ENCODE peak calls at places on chromosomes 13 and 19, in five cellular contexts. One of them, this sample, is unnamed.

GRCh38 chr13:40933508-40933907 is 85.6 kb downstream of the ELF1 start:
- DNase-seq in effector memory CD4-positive, alpha-beta T cell: no peak
- DNase-seq in mammary epithelial cell: no peak
- DNase-seq in AG09309: no peak
- DNase-seq in A549: no peak
- DNase-seq in this sample: no peak

GRCh38 chr13:95676100-95676774 is 702 bp upstream of the DNAJC3 start:
- DNase-seq in mammary epithelial cell: peak; percentile 66
- DNase-seq in AG09309: peak; percentile 4
- DNase-seq in A549: peak; percentile 34
- DNase-seq in effector memory CD4-positive, alpha-beta T cell: no peak
- DNase-seq in this sample: peak; percentile 44

GRCh38 chr13:95298971-95299627 is 2.2 kb downstream of the ABCC4 start:
- DNase-seq in mammary epithelial cell: peak; percentile 74
- DNase-seq in effector memory CD4-positive, alpha-beta T cell: no peak
- DNase-seq in A549: peak; percentile 60
- DNase-seq in AG09309: no peak
- DNase-seq in this sample: no peak

GRCh38 chr19:6875218-6875617 is 12.2 kb upstream of the ADGRE1 start:
- DNase-seq in A549: no peak
- DNase-seq in AG09309: no peak
- DNase-seq in mammary epithelial cell: no peak
- DNase-seq in effector memory CD4-positive, alpha-beta T cell: no peak
- DNase-seq in this sample: no peak

GRCh38 chr19:42421591-42422031 is 5.6 kb downstream of the LIPE start:
- DNase-seq in A549: no peak
- DNase-seq in mammary epithelial cell: peak; percentile 76
- DNase-seq in AG09309: no peak
- DNase-seq in effector memory CD4-positive, alpha-beta T cell: no peak
- DNase-seq in this sample: no peak

GRCh38 chr19:55172741-55173140 is 6.3 kb upstream of the DNAAF3 start:
- DNase-seq in AG09309: peak; percentile 16
- DNase-seq in effector memory CD4-positive, alpha-beta T cell: no peak
- DNase-seq in mammary epithelial cell: peak; percentile 36
- DNase-seq in A549: peak; percentile 46
- DNase-seq in this sample: no peak

GRCh38 chr13:107721436-107721835 is 493.9 kb downstream of the LIG4 start:
- DNase-seq in mammary epithelial cell: no peak
- DNase-seq in A549: no peak
- DNase-seq in AG09309: no peak
- DNase-seq in effector memory CD4-positive, alpha-beta T cell: no peak
- DNase-seq in this sample: no peak

GRCh38 chr13:110266983-110267382 is 40.0 kb downstream of the COL4A1 start:
- DNase-seq in effector memory CD4-positive, alpha-beta T cell: no peak
- DNase-seq in AG09309: no peak
- DNase-seq in mammary epithelial cell: no peak
- DNase-seq in A549: no peak
- DNase-seq in this sample: no peak

GRCh38 chr13:32501058-32501457 is 37.5 kb downstream of the N4BP2L2 start:
- DNase-seq in AG09309: no peak
- DNase-seq in A549: no peak
- DNase-seq in mammary epithelial cell: no peak
- DNase-seq in effector memory CD4-positive, alpha-beta T cell: no peak
- DNase-seq in this sample: no peak

GRCh38 chr13:18944501-18945068 is 237.0 kb downstream of the TUBA3C start:
- DNase-seq in AG09309: no peak
- DNase-seq in mammary epithelial cell: no peak
- DNase-seq in effector memory CD4-positive, alpha-beta T cell: no peak
- DNase-seq in A549: no peak
- DNase-seq in this sample: no peak

GRCh38 chr13:89763011-89763410 is 1584.5 kb upstream of the MIR17HG start:
- DNase-seq in A549: no peak
- DNase-seq in mammary epithelial cell: peak; percentile 41
- DNase-seq in AG09309: no peak
- DNase-seq in effector memory CD4-positive, alpha-beta T cell: no peak
- DNase-seq in this sample: no peak

GRCh38 chr19:33399081-33399744 is 25.7 kb downstream of the CEBPG start:
- DNase-seq in mammary epithelial cell: no peak
- DNase-seq in AG09309: no peak
- DNase-seq in A549: no peak
- DNase-seq in effector memory CD4-positive, alpha-beta T cell: no peak
- DNase-seq in this sample: no peak

GRCh38 chr19:42028304-42029216 is 34.5 kb upstream of the ATP1A3 start:
- DNase-seq in A549: peak; percentile 56
- DNase-seq in AG09309: no peak
- DNase-seq in mammary epithelial cell: no peak
- DNase-seq in effector memory CD4-positive, alpha-beta T cell: no peak
- DNase-seq in this sample: no peak

GRCh38 chr13:112703449-112703848 is 13.6 kb downstream of the ATP11A start:
- DNase-seq in effector memory CD4-positive, alpha-beta T cell: no peak
- DNase-seq in mammary epithelial cell: no peak
- DNase-seq in A549: no peak
- DNase-seq in AG09309: no peak
- DNase-seq in this sample: no peak

GRCh38 chr13:100665403-100665802 is 9.2 kb downstream of the TMTC4 start:
- DNase-seq in AG09309: no peak
- DNase-seq in mammary epithelial cell: no peak
- DNase-seq in effector memory CD4-positive, alpha-beta T cell: no peak
- DNase-seq in A549: no peak
- DNase-seq in this sample: no peak

GRCh38 chr19:43425567-43426392 is 11.1 kb downstream of the TEX101 start:
- DNase-seq in effector memory CD4-positive, alpha-beta T cell: no peak
- DNase-seq in AG09309: no peak
- DNase-seq in mammary epithelial cell: peak; percentile 40
- DNase-seq in A549: peak; percentile 35
- DNase-seq in this sample: no peak

GRCh38 chr19:41192574-41193419 is at the start of gene CYP2S1:
- DNase-seq in A549: peak; percentile 77
- DNase-seq in mammary epithelial cell: peak; percentile 28
- DNase-seq in AG09309: no peak
- DNase-seq in effector memory CD4-positive, alpha-beta T cell: no peak
- DNase-seq in this sample: no peak

GRCh38 chr19:40805258-40805868 is 6.4 kb downstream of the EGLN2 start:
- DNase-seq in effector memory CD4-positive, alpha-beta T cell: peak; percentile 35
- DNase-seq in A549: no peak
- DNase-seq in AG09309: no peak
- DNase-seq in mammary epithelial cell: no peak
- DNase-seq in this sample: no peak

GRCh38 chr13:103772576-103772975 is 706.4 kb upstream of the SLC10A2 start:
- DNase-seq in mammary epithelial cell: no peak
- DNase-seq in AG09309: no peak
- DNase-seq in A549: peak; percentile 12
- DNase-seq in effector memory CD4-positive, alpha-beta T cell: no peak
- DNase-seq in this sample: no peak

GRCh38 chr13:42225051-42225450 is 46.9 kb upstream of the AKAP11 start:
- DNase-seq in A549: no peak
- DNase-seq in effector memory CD4-positive, alpha-beta T cell: no peak
- DNase-seq in mammary epithelial cell: no peak
- DNase-seq in AG09309: no peak
- DNase-seq in this sample: no peak

GRCh38 chr19:632228-633067 is 889 bp downstream of the POLRMT start:
- DNase-seq in effector memory CD4-positive, alpha-beta T cell: no peak
- DNase-seq in mammary epithelial cell: peak; percentile 47
- DNase-seq in A549: peak; percentile 66
- DNase-seq in AG09309: no peak
- DNase-seq in this sample: no peak

GRCh38 chr19:42053037-42053935 is 16.7 kb downstream of the GRIK5 start:
- DNase-seq in mammary epithelial cell: peak; percentile 61
- DNase-seq in effector memory CD4-positive, alpha-beta T cell: no peak
- DNase-seq in A549: no peak
- DNase-seq in AG09309: no peak
- DNase-seq in this sample: no peak

GRCh38 chr13:33642374-33643065 is 175.4 kb upstream of the RFC3 start:
- DNase-seq in effector memory CD4-positive, alpha-beta T cell: no peak
- DNase-seq in A549: peak; percentile 87
- DNase-seq in AG09309: peak; percentile 54
- DNase-seq in mammary epithelial cell: peak; percentile 39
- DNase-seq in this sample: no peak

GRCh38 chr19:8396563-8397203 is 6.5 kb downstream of the RAB11B start:
- DNase-seq in AG09309: no peak
- DNase-seq in effector memory CD4-positive, alpha-beta T cell: peak; percentile 66
- DNase-seq in mammary epithelial cell: peak; percentile 55
- DNase-seq in A549: peak; percentile 69
- DNase-seq in this sample: peak; percentile 33

DNA sequence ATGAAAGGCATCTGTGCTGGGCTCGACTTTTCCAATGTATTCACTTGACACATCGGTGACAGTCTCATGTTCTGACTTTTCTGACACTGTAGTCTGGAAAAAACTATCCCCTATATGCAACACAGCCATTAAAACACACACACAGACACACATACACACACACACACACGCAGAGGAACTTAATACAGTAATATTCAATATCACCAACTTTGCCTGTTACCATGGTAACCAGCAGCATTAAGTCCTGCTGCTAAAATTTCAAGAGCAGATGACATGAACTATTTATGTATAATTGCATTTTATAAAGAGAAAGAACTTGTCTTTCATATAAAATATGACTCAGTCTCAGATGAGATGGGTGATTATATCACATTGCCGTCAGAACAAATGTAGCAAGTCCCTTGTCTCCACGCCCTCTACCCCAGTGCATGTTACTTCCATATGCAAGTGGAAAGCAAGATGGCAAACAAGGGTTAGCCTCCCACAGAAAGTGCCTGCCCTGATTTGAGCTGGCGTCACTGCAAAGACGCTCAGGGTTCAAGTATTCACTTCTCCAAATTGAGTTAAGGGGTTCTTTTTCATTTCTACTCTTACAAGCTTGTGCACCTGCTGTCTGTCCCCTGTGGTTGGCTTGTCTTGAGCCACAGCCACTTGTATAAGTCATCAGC is 576.9 kb downstream of the UQCRFS1 start:
- DNase-seq in A549: no peak
- DNase-seq in AG09309: no peak
- DNase-seq in effector memory CD4-positive, alpha-beta T cell: no peak
- DNase-seq in mammary epithelial cell: no peak
- DNase-seq in this sample: no peak
- H3K4me3 ChIP-seq in A549: no peak overlapping the region
- H3K4me3 ChIP-seq in AG09309: no peak overlapping the region
- H3K4me3 ChIP-seq in effector memory CD4-positive, alpha-beta T cell: no peak overlapping the region
- H3K4me3 ChIP-seq in mammary epithelial cell: no peak overlapping the region
- H3K4me3 ChIP-seq in this sample: no peak overlapping the region

DNA sequence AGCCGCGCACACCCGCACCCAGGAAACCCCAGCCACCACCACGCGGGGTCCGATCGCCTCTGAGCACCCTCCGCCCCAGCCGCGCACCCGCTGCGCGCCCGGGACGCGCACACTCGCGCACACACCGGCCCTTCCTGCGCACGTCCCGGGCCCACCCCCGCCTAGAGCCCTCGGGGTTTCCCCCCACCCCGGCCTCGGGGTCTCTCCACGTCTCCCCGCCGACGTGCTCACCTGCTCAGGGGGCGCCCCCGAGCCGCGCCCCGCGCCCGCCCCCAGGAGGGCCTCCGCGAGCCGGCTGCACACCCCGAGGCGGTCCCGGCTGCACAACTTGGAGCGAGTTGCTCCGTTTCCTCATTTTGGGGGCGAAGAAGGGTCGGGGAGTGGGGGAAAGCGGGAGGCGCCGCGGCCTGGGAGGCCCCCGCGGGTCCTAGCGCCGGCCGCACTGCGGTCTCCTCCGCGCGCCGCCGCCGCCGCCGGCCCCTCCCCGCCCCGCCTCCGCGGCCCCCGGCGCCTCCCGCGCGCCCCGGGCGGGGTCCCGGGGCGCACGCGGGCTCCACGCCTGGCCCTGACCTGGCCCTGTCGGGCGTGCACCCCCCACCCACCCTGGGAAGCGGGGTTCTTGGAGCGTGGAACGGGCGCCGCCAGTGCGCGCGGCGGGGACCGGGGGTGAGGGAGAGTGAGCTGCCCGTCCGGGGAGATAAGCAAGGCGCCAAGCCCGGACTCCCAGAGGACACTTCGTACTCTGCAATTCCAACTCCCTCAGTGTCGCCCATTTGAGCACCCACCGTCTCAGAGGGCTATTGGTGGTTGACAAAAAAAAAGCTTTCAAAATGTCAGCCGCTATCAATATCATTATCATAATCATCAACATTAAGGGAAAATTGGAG is at the start of gene MATK:
- DNase-seq in AG09309: no peak
- DNase-seq in effector memory CD4-positive, alpha-beta T cell: no peak
- DNase-seq in A549: no peak
- DNase-seq in mammary epithelial cell: no peak
- DNase-seq in this sample: no peak
- H3K4me3 ChIP-seq in AG09309: no peak within 1 kb of the TSS
- H3K4me3 ChIP-seq in effector memory CD4-positive, alpha-beta T cell: peak within 1 kb of the TSS; percentile 64
- H3K4me3 ChIP-seq in A549: no peak within 1 kb of the TSS
- H3K4me3 ChIP-seq in mammary epithelial cell: no peak within 1 kb of the TSS
- H3K4me3 ChIP-seq in this sample: no peak within 1 kb of the TSS

DNA sequence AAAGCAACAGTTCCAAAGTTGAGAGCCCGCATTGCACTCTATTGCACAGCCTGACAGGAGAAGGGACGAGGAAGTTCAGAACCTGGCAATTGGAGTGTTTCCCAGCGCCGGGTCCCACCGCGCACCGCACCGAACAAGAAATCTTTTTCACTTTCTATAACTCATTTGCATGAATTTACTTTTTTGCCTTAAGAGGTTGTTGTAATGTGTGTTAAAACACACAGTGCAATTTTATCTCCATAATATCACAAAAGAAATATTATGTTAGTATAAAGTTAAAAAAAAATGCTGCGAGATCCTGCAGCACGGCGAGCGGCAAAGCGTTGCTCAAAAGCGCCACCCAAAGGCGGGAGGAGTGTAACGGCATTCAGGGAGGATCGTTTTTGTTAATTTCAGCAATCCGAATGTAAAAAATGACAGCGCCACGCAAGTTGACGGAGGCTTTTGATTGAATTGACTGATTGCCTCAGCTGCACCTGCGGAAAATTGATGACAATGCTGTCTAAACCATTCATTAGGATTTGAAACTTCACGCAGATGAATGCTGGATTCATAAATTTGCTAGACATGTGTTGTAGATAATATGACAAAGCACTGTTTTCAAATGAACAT is 303.6 kb upstream of the ZNF507 start:
- DNase-seq in AG09309: no peak
- DNase-seq in effector memory CD4-positive, alpha-beta T cell: no peak
- DNase-seq in mammary epithelial cell: peak; percentile 29
- DNase-seq in A549: peak; percentile 47
- DNase-seq in this sample: no peak
- H3K4me3 ChIP-seq in AG09309: no peak overlapping the region
- H3K4me3 ChIP-seq in effector memory CD4-positive, alpha-beta T cell: no peak overlapping the region
- H3K4me3 ChIP-seq in mammary epithelial cell: no peak overlapping the region
- H3K4me3 ChIP-seq in A549: no peak overlapping the region
- H3K4me3 ChIP-seq in this sample: no peak overlapping the region

GRCh38 chr13:46515793-46516192 is 37.2 kb upstream of the LRCH1 start:
- DNase-seq in effector memory CD4-positive, alpha-beta T cell: no peak
- DNase-seq in AG09309: no peak
- DNase-seq in A549: no peak
- DNase-seq in mammary epithelial cell: no peak
- DNase-seq in this sample: no peak

GRCh38 chr13:46519177-46519576 is 33.8 kb upstream of the LRCH1 start:
- DNase-seq in AG09309: no peak
- DNase-seq in A549: no peak
- DNase-seq in mammary epithelial cell: no peak
- DNase-seq in effector memory CD4-positive, alpha-beta T cell: no peak
- DNase-seq in this sample: no peak

GRCh38 chr13:46520188-46520587 is 32.8 kb upstream of the LRCH1 start:
- DNase-seq in AG09309: no peak
- DNase-seq in effector memory CD4-positive, alpha-beta T cell: no peak
- DNase-seq in mammary epithelial cell: no peak
- DNase-seq in A549: no peak
- DNase-seq in this sample: no peak

GRCh38 chr13:46521486-46521885 is 31.5 kb upstream of the LRCH1 start:
- DNase-seq in A549: no peak
- DNase-seq in AG09309: no peak
- DNase-seq in mammary epithelial cell: no peak
- DNase-seq in effector memory CD4-positive, alpha-beta T cell: no peak
- DNase-seq in this sample: no peak

GRCh38 chr13:46516624-46517318 is 36.2 kb upstream of the LRCH1 start:
- DNase-seq in mammary epithelial cell: no peak
- DNase-seq in A549: no peak
- DNase-seq in effector memory CD4-positive, alpha-beta T cell: no peak
- DNase-seq in AG09309: no peak
- DNase-seq in this sample: no peak
- H3K4me3 ChIP-seq in mammary epithelial cell: no peak overlapping the region
- H3K4me3 ChIP-seq in A549: no peak overlapping the region
- H3K4me3 ChIP-seq in effector memory CD4-positive, alpha-beta T cell: no peak overlapping the region
- H3K4me3 ChIP-seq in AG09309: no peak overlapping the region
- H3K4me3 ChIP-seq in this sample: no peak overlapping the region

This sample was measured in GM12864.